ENCODE peak calls at places on chromosome 15, in six cellular contexts. Q is HepG2, I is A549, N is IMR-90, U is K562, F is GM12878. S is an unnamed sample.

GRCh38 chr15:78763796-78764241 is 47.4 kb downstream of the ADAMTS7 start:
- DNase-seq in F (no peak), U (no peak), I (no peak), Q (no peak), N (no peak), S (no peak)

GRCh38 chr15:41971893-41972340 is 440 bp downstream of the EHD4 start:
- DNase-seq in F (no peak), U (peak), N (no peak), I (peak), Q (peak), S (peak)

GRCh38 chr15:62262305-62262941 is 97.3 kb upstream of the C2CD4B start:
- DNase-seq in I (no peak), Q (no peak), U (no peak), N (peak), F (no peak), S (no peak)

GRCh38 chr15:80840173-80841130 is 61.3 kb downstream of the CEMIP start:
- DNase-seq in N (peak), U (no peak), I (no peak), Q (peak), F (no peak), S (no peak)

GRCh38 chr15:62306851-62307504 is 141.9 kb upstream of the C2CD4B start:
- DNase-seq in N (peak), U (peak), F (no peak), I (peak), Q (peak), S (peak)

GRCh38 chr15:48748535-48748934 is 62.3 kb downstream of the CEP152 start:
- DNase-seq in N (peak), I (no peak), F (no peak), U (no peak), Q (no peak), S (no peak)

GRCh38 chr15:74978503-74978902 is 16.9 kb upstream of the SCAMP5 start:
- DNase-seq in I (no peak), U (no peak), Q (no peak), N (peak), F (no peak), S (no peak)

GRCh38 chr15:89335289-89336041 is 841 bp upstream of the POLG start:
- DNase-seq in I (no peak), N (no peak), U (peak), F (no peak), Q (peak), S (peak)

GRCh38 chr15:40702077-40702476 is 7.1 kb downstream of the RAD51 start:
- DNase-seq in N (peak), I (no peak), Q (peak), U (no peak), F (no peak), S (no peak)

GRCh38 chr15:30042556-30042955 is 40.2 kb upstream of the GOLGA8J start:
- DNase-seq in N (peak), I (no peak), Q (no peak), U (no peak), F (no peak), S (no peak)

GRCh38 chr15:30036304-30036703 is 46.5 kb upstream of the GOLGA8J start:
- DNase-seq in I (no peak), N (no peak), Q (no peak), F (no peak), U (no peak), S (no peak)

GRCh38 chr15:30043211-30043655 is 39.5 kb upstream of the GOLGA8J start:
- DNase-seq in F (no peak), U (no peak), N (peak), I (peak), Q (no peak), S (no peak)

GRCh38 chr15:30041868-30042267 is 40.9 kb upstream of the GOLGA8J start:
- DNase-seq in F (no peak), U (no peak), I (no peak), Q (no peak), N (no peak), S (no peak)

DNA sequence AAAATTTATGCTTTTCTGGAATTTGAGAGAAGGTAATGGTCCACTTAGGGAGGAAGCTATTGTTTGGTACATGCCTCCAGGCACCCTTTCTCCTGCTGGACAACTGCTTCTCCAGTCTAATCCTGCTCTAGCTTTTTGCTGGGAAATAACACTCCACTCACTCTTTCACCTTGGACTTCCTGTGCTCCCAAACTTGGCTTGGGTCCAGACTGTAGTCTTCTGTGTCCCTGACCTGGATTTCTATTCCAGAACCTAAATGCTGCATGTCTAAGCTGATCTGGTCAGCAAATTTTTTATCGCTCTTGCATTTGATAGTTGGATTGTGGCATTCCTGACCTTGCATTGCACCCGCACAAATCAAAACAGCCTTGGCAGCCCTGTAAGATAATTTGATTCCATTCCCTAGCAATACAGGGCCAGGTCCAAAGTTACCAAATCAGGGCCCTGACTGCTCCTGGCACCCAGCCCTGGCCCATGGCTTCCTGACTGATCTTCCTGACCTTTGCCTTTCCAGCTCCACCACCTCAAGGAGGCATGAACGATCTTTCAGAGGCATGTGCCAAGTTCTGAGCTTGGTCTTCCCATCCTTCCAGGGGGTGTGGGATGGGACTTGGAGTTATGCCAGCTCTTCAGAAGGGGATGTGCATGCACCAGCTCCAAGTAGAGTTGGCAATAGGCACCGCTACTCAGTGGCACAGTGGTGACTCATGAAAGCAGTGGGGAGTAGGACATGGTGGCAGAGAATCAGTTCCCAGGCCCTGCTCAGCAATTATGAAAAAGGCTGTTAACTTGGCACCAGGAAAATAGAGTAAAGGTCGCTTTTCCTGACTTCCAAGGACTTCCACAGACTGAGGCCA is 43.9 kb upstream of the GOLGA8J start:
- DNase-seq in Q (no peak), N (no peak), I (no peak), U (no peak), F (no peak), S (no peak)
- TF ChIP-seq BHLHE40 in Q (no peak), N (no peak), I (no peak), U (no peak), F (no peak), S (no peak)

GRCh38 chr15:99956022-99956775 is 223.0 kb upstream of the LYSMD4 start:
- DNase-seq in F (no peak), I (no peak), N (no peak), Q (no peak), U (no peak), S (no peak)

GRCh38 chr15:99953886-99954285 is 220.6 kb upstream of the LYSMD4 start:
- DNase-seq in U (no peak), N (no peak), I (no peak), F (no peak), Q (no peak), S (no peak)

GRCh38 chr15:99955532-99955931 is 222.3 kb upstream of the LYSMD4 start:
- DNase-seq in N (no peak), Q (no peak), U (no peak), F (no peak), I (no peak), S (no peak)

GRCh38 chr15:99954361-99955180 is 221.3 kb upstream of the LYSMD4 start:
- DNase-seq in I (no peak), N (no peak), F (no peak), U (no peak), Q (no peak), S (no peak)

GRCh38 chr15:99955181-99955525 is 221.9 kb upstream of the LYSMD4 start:
- DNase-seq in N (no peak), Q (no peak), U (no peak), I (no peak), F (no peak), S (no peak)
- TF ChIP-seq BHLHE40 in N (no peak), Q (no peak), U (no peak), I (no peak), F (no peak), S (no peak)

GRCh38 chr15:65824031-65824743 is 32.1 kb upstream of the DENND4A start:
- DNase-seq in N (peak), Q (peak), U (peak), I (peak), F (no peak), S (peak)
- TF ChIP-seq BHLHE40 in N (no peak), Q (no peak), U (peak), I (no peak), F (no peak), S (no peak)

GRCh38 chr15:101067660-101068522 is 148.7 kb downstream of the LRRK1 start:
- DNase-seq in U (no peak), I (no peak), F (no peak), Q (no peak), N (peak), S (no peak)
- TF ChIP-seq BHLHE40 in U (no peak), I (no peak), F (no peak), Q (no peak), N (no peak), S (no peak)

DNA sequence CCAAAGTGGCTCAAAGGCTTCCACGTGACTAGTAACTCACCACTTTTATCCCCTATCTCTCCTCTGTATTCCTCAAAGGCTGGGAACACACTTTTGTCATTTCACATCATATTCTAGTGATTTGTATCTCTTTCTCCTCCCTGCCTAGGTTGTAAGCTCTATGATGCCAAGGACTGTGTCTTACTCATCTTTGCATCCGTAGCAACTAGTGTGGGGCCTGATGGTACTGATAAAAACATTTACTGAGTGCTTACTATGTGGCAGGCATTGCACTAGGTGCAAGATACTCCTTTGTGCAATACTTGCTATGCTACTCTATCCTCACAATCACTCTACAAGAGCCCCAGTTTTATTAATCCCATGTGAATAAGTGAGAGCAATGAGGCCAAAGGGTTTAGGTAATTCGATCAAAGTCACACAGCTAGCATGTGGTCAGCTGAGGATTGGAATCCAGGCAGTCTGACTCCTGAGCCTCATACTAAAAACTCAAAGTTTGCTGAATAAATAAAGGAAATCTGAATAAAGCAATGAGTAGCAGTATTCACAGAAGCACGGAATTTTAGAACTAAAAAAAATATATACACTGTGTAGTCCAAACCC is 342.6 kb upstream of the ICE2 start:
- DNase-seq in N (no peak), F (no peak), I (no peak), U (no peak), Q (no peak), S (no peak)
- TF ChIP-seq BHLHE40 in N (no peak), F (no peak), I (no peak), U (no peak), Q (no peak), S (no peak)

S was measured in HEK293T.